ENCODE peak calls at places on chromosomes 16 and 17, in ten cellular contexts. E is OCI-LY7; Z is GM04504; F is NCI-H345; S is dorsolateral prefrontal cortex; H is IMR-90; T is left cardiac atrium; Q is SK-N-DZ; V is CD8-positive, alpha-beta T cell; D is stimulated activated effector memory CD8-positive, alpha-beta T cell treated with anti-CD3 and anti-CD28 coated beads, Interleukin-12 subunit alpha, Interleukin-12 subunit beta, amount 100 ng/mL, for 72 hours. C is an unnamed sample.

GRCh38 chr17:7774037-7774659 is 56.6 kb downstream of the DNAH2 start:
- DNase-seq in S (no peak), F (no peak), Q (no peak), H (peak), D (no peak), Z (peak), E (no peak), V (no peak), T (no peak), C (no peak)

GRCh38 chr17:80795737-80796136 is 195.9 kb upstream of the CHMP6 start:
- DNase-seq in V (no peak), E (no peak), S (peak), D (no peak), Z (no peak), T (peak), Q (no peak), F (no peak), H (no peak), C (no peak)

GRCh38 chr16:47069841-47070584 is 73.7 kb downstream of the NETO2 start:
- DNase-seq in V (no peak), D (no peak), E (no peak), T (no peak), F (no peak), H (no peak), Q (no peak), S (no peak), Z (no peak), C (no peak)

GRCh38 chr17:44346064-44346844 is 1.2 kb downstream of the GRN start:
- DNase-seq in Z (no peak), V (no peak), Q (no peak), F (no peak), E (no peak), H (no peak), D (no peak), S (no peak), T (no peak), C (no peak)

GRCh38 chr16:57349212-57350031 is 9.2 kb upstream of the CCL22 start:
- DNase-seq in H (no peak), Q (no peak), Z (no peak), D (no peak), E (peak), V (peak), S (no peak), T (no peak), F (no peak), C (no peak)

GRCh38 chr17:49708515-49709161 is 874 bp upstream of the SLC35B1 start:
- DNase-seq in S (no peak), Q (peak), Z (no peak), E (no peak), V (no peak), F (no peak), T (peak), D (peak), H (no peak), C (no peak)

GRCh38 chr17:32569171-32570080 is 82.6 kb downstream of the CDK5R1 start:
- DNase-seq in T (no peak), E (no peak), Z (peak), D (no peak), H (no peak), Q (no peak), V (no peak), S (peak), F (no peak), C (no peak)

GRCh38 chr17:17577373-17577772 is 14.1 kb downstream of the PEMT start:
- DNase-seq in H (no peak), S (no peak), Q (no peak), D (no peak), T (no peak), F (no peak), V (no peak), E (no peak), Z (no peak), C (no peak)

GRCh38 chr17:44030482-44030881 is 15.7 kb upstream of the TMEM101 start:
- DNase-seq in Z (no peak), D (no peak), E (no peak), Q (no peak), T (no peak), V (no peak), F (no peak), S (no peak), H (no peak), C (no peak)

GRCh38 chr17:8611671-8612298 is 18.7 kb downstream of the MYH10 start:
- DNase-seq in S (no peak), V (no peak), Q (no peak), F (no peak), E (no peak), Z (no peak), H (peak), D (no peak), T (no peak), C (no peak)

GRCh38 chr17:18261146-18261515 is 669 bp downstream of the MIEF2 start:
- DNase-seq in Z (peak), H (peak), S (peak), V (no peak), F (peak), D (no peak), E (peak), Q (no peak), T (peak), C (peak)

GRCh38 chr16:29815032-29815721 is 775 bp upstream of the PAGR1 start:
- DNase-seq in V (no peak), T (peak), D (peak), Z (no peak), H (no peak), F (peak), S (no peak), E (no peak), Q (no peak), C (no peak)

GRCh38 chr17:12342609-12343248 is 322.1 kb downstream of the MAP2K4 start:
- DNase-seq in H (no peak), E (peak), T (no peak), D (no peak), F (no peak), Q (no peak), Z (no peak), V (no peak), S (no peak), C (no peak)

GRCh38 chr17:80984749-80985148 is 6.9 kb upstream of the CHMP6 start:
- DNase-seq in H (peak), Q (no peak), S (no peak), E (no peak), Z (peak), T (no peak), F (no peak), V (no peak), D (no peak), C (no peak)

GRCh38 chr16:85321856-85322271 is 209.6 kb upstream of the CIBAR2 start:
- DNase-seq in S (peak), Q (no peak), Z (peak), H (peak), V (no peak), E (no peak), F (no peak), D (no peak), T (peak), C (no peak)

GRCh38 chr17:48647103-48647963 is 21.2 kb upstream of the HOXB9 start:
- DNase-seq in E (no peak), Z (no peak), T (no peak), H (no peak), S (no peak), F (no peak), V (no peak), D (no peak), Q (no peak), C (no peak)

GRCh38 chr17:382644-383533 is 30.3 kb upstream of the RPH3AL start:
- DNase-seq in Z (peak), Q (peak), V (no peak), F (no peak), D (no peak), H (peak), T (no peak), S (peak), E (no peak), C (no peak)

GRCh38 chr17:2241823-2242222 is 61.8 kb downstream of the SMG6 start:
- DNase-seq in Z (no peak), D (no peak), H (peak), T (no peak), E (no peak), F (no peak), V (no peak), Q (no peak), S (no peak), C (no peak)

GRCh38 chr17:58315281-58315711 is 13.3 kb downstream of the TSPOAP1 start:
- DNase-seq in E (no peak), Q (no peak), S (peak), V (no peak), H (no peak), D (peak), F (no peak), Z (no peak), T (peak), C (no peak)

GRCh38 chr17:82213251-82214011 is 789 bp upstream of the CCDC57 start:
- DNase-seq in V (peak), F (peak), Z (peak), D (peak), H (peak), S (peak), Q (peak), T (no peak), E (no peak), C (peak)

C was measured in CD4-positive, alpha-beta memory T cell.